ENCODE peak calls at places on chromosomes 4 and X, in four cellular contexts. M, G, O and X are unnamed samples.

GRCh38 chrX:13764765-13765164 is 30.2 kb downstream of the OFD1 start:
- DNase-seq in M (no peak), G (peak), O (peak), X (no peak)

GRCh38 chr4:336099-336892 is 1.3 kb upstream of the ZNF141 start:
- DNase-seq in G (peak), M (no peak), O (peak), X (no peak)

GRCh38 chrX:104419211-104419610 is 146.8 kb upstream of the IL1RAPL2 start:
- DNase-seq in G (no peak), M (no peak), O (no peak), X (no peak)

GRCh38 chrX:37976153-37976552 is 30.2 kb upstream of the SYTL5 start:
- DNase-seq in G (no peak), O (no peak), M (no peak), X (no peak)

GRCh38 chr4:80016506-80016905 is 56.5 kb downstream of the ANTXR2 start:
- DNase-seq in G (no peak), O (no peak), M (no peak), X (no peak)

GRCh38 chrX:38636949-38637819 is 75.8 kb downstream of the TSPAN7 start:
- DNase-seq in M (no peak), G (no peak), O (no peak), X (no peak)

GRCh38 chr4:146472404-146472803 is 49.3 kb downstream of the SLC10A7 start:
- DNase-seq in G (peak), M (no peak), O (peak), X (no peak)

GRCh38 chrX:15988661-15989603 is 134.3 kb upstream of the AP1S2 start:
- DNase-seq in M (no peak), O (no peak), G (no peak), X (peak)

GRCh38 chr4:7337196-7338058 is 97.3 kb downstream of the PSAPL1 start:
- DNase-seq in M (no peak), G (no peak), O (no peak), X (no peak)

GRCh38 chr4:144316869-144317268 is 176.4 kb upstream of the GYPA start:
- DNase-seq in M (no peak), G (no peak), O (no peak), X (no peak)

GRCh38 chrX:38561951-38562719 is 793 bp downstream of the TSPAN7 start:
- DNase-seq in O (peak), M (no peak), G (peak), X (peak)

GRCh38 chr4:7860600-7861158 is 79.0 kb downstream of the AFAP1 start:
- DNase-seq in M (no peak), O (peak), G (no peak), X (no peak)

GRCh38 chr4:1194028-1194900 is 21.9 kb upstream of the SPON2 start:
- DNase-seq in G (peak), M (no peak), O (peak), X (no peak)

GRCh38 chrX:33324099-33324498 is 112.8 kb upstream of the DMD start:
- DNase-seq in O (peak), G (no peak), M (no peak), X (no peak)

GRCh38 chr4:138492178-138492577 is 250.0 kb upstream of the SLC7A11 start:
- DNase-seq in G (no peak), M (no peak), O (no peak), X (no peak)

GRCh38 chrX:19709812-19710518 is 177.4 kb downstream of the SH3KBP1 start:
- DNase-seq in M (no peak), G (no peak), O (no peak), X (peak)

GRCh38 chr4:145956288-145956890 is 17.8 kb upstream of the ZNF827 start:
- DNase-seq in G (peak), O (peak), M (no peak), X (peak)

GRCh38 chrX:33078273-33078672 is 133.1 kb downstream of the DMD start:
- DNase-seq in M (no peak), G (no peak), O (no peak), X (no peak)

GRCh38 chr4:14070289-14070880 is 442.9 kb upstream of the BOD1L1 start:
- DNase-seq in G (no peak), M (no peak), O (no peak), X (no peak)

GRCh38 chrX:149274516-149275105 is 230.5 kb downstream of the IDS start:
- DNase-seq in O (no peak), M (no peak), G (no peak), X (no peak)